ENCODE peak calls at places on chromosomes 3 and 15, in ten cellular contexts. J, N, G, I, V, E, Y, X, Q and C are unnamed samples.

GRCh38 chr15:29124581-29125381 is 144.8 kb downstream of the NSMCE3 start:
- ATAC-seq in J (no peak), N (no peak), G (peak; percentile 87), I (no peak), V (no peak), E (no peak), Y (no peak), X (no peak), Q (no peak), C (no peak)

GRCh38 chr15:59352189-59352588 is 20.5 kb downstream of the MYO1E start:
- ATAC-seq in J (no peak), N (no peak), G (no peak), I (peak; percentile 69), V (no peak), E (no peak), Y (peak; percentile 33), X (no peak), Q (no peak), C (no peak)

GRCh38 chr3:19934098-19934566 is at the start of gene EFHB:
- ATAC-seq in J (no peak), N (no peak), G (peak; percentile 87), I (peak; percentile 52), V (no peak), E (peak; percentile 40), Y (no peak), X (no peak), Q (peak; percentile 28), C (no peak)

GRCh38 chr3:126295407-126295939 is 61.7 kb downstream of the KLF15 start:
- ATAC-seq in J (no peak), N (no peak), G (no peak), I (no peak), V (no peak), E (no peak), Y (no peak), X (no peak), Q (no peak), C (no peak)

GRCh38 chr3:129122697-129123055 is 1.1 kb upstream of the RAB43 start:
- ATAC-seq in J (no peak), N (no peak), G (no peak), I (no peak), V (no peak), E (no peak), Y (no peak), X (peak; percentile 0), Q (no peak), C (no peak)

GRCh38 chr15:70147178-70147760 is 49.6 kb upstream of the TLE3 start:
- ATAC-seq in J (no peak), N (no peak), G (no peak), I (no peak), V (no peak), E (no peak), Y (no peak), X (no peak), Q (no peak), C (no peak)

GRCh38 chr3:119795849-119796248 is 13.9 kb downstream of the NR1I2 start:
- ATAC-seq in J (no peak), N (no peak), G (no peak), I (no peak), V (no peak), E (no peak), Y (no peak), X (no peak), Q (peak; percentile 77), C (no peak)

GRCh38 chr3:38354588-38355344 is 8.2 kb downstream of the XYLB start:
- ATAC-seq in J (no peak), N (no peak), G (no peak), I (no peak), V (no peak), E (no peak), Y (no peak), X (no peak), Q (no peak), C (no peak)

GRCh38 chr15:31870336-31871158 is 159.8 kb upstream of the CHRNA7 start:
- ATAC-seq in J (peak; percentile 98), N (peak; percentile 87), G (peak; percentile 91), I (peak; percentile 97), V (peak; percentile 98), E (peak; percentile 92), Y (peak; percentile 98), X (peak; percentile 98), Q (peak; percentile 93), C (peak; percentile 94)

DNA sequence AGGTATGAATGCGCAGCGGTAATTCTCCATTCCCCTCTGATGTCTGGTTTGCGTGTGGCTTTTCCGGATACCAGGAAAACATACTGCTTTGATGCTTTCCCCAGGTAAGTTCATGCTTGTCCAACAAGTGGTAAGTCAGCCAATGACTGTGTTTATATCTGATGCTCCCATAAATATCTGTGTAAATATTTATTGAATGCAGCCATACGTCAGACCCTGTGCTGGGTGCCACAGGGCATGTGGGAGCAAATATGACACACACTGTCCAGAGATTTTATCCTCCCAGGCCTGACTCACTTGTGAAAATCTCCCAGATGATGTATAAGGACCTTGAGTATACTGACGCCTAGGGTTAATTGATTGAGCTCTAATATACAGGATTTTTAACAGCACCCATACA is 29.6 kb upstream of the CEMIP start:
- ATAC-seq in J (no peak), N (no peak), G (no peak), I (no peak), V (peak; percentile 57), E (no peak), Y (no peak), X (no peak), Q (no peak), C (no peak)
- H3K4me1 ChIP-seq in J (no peaks in the 10 kb centered on the region), N (no peaks in the 10 kb centered on the region), G (no peaks in the 10 kb centered on the region), I (peaks cover 26% of the 10 kb centered on the region), V (peaks cover 3% of the 10 kb centered on the region), E (no peaks in the 10 kb centered on the region), Y (no peaks in the 10 kb centered on the region), X (no peaks in the 10 kb centered on the region), Q (no peaks in the 10 kb centered on the region), C (peaks cover 14% of the 10 kb centered on the region)

GRCh38 chr3:188294823-188295487 is 141.0 kb downstream of the LPP start:
- ATAC-seq in J (peak; percentile 84), N (no peak), G (peak; percentile 84), I (peak; percentile 77), V (peak; percentile 92), E (peak; percentile 68), Y (peak; percentile 96), X (peak; percentile 80), Q (peak; percentile 68), C (peak; percentile 70)
- H3K4me3 ChIP-seq in J (no peak overlapping the region), N (no peak overlapping the region), G (peak overlapping the region; percentile 1), I (no peak overlapping the region), V (no peak overlapping the region), E (no peak overlapping the region), Y (peak overlapping the region; percentile 46), X (no peak overlapping the region), Q (no peak overlapping the region), C (no peak overlapping the region)

DNA sequence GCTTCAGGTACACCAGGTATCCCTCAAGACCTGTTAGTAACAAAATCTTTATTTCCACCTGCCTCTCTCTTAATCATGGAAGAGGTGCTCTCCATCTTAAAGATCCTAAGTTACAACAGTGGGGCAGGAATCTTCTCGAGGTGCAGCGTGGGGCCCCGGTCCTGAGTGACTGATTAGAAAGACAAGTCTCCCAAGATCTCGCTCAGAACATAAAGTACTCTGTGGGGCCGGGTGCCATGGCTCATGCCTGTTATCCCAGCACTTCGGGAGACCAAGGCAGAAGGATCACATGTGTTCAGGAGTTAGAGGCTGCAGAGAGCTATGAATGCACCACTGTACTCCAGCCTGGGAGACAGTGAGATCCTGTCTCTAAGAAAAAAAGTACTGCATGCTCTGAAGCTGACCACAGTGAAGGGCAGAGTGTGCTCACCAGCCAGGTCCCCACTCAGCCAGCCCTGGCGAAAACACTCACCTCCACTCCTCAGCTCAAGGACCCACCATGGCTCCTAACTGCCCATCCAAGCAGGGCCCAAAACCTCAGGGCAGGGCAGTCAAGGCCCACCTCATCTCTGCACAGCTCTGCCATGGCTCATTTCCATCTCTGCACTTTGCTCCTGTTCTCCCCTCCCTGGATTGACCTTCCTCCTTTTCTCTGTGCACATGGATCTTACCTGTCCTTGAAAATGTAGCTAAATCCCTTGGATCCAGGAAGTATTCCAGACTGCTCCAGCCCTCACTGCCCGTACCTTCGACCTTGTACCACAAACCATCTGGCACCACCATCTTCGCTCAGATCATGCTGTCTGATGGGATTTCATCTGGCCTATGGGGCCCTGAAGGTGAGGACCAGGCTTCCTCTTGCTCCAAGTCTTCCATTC is 7.1 kb downstream of the SEMA7A start:
- ATAC-seq in J (no peak), N (no peak), G (no peak), I (no peak), V (no peak), E (no peak), Y (no peak), X (no peak), Q (no peak), C (no peak)
- H3K4me1 ChIP-seq in J (no peaks in the 10 kb centered on the region), N (no peaks in the 10 kb centered on the region), G (peaks cover 47% of the 10 kb centered on the region), I (peaks cover 17% of the 10 kb centered on the region), V (peaks cover 37% of the 10 kb centered on the region), E (no peaks in the 10 kb centered on the region), Y (no peaks in the 10 kb centered on the region), X (peaks cover 3% of the 10 kb centered on the region), Q (no peaks in the 10 kb centered on the region), C (no peaks in the 10 kb centered on the region)

GRCh38 chr3:36744770-36745169 is 19.6 kb downstream of the DCLK3 start:
- ATAC-seq in J (no peak), N (no peak), G (no peak), I (no peak), V (no peak), E (no peak), Y (no peak), X (no peak), Q (no peak), C (no peak)
- H3K4me3 ChIP-seq in J (no peak overlapping the region), N (no peak overlapping the region), G (no peak overlapping the region), I (no peak overlapping the region), V (no peak overlapping the region), E (no peak overlapping the region), Y (no peak overlapping the region), X (no peak overlapping the region), Q (no peak overlapping the region), C (no peak overlapping the region)

GRCh38 chr15:89108865-89109660 is 20.8 kb downstream of the ABHD2 start:
- ATAC-seq in J (no peak), N (no peak), G (no peak), I (no peak), V (no peak), E (no peak), Y (no peak), X (no peak), Q (no peak), C (no peak)
- H3K4me1 ChIP-seq in J (peaks cover 35% of the 10 kb centered on the region), N (peaks cover 9% of the 10 kb centered on the region), G (peaks cover 34% of the 10 kb centered on the region), I (peaks cover 42% of the 10 kb centered on the region), V (peaks cover 30% of the 10 kb centered on the region), E (peaks cover 73% of the 10 kb centered on the region), Y (peaks cover 78% of the 10 kb centered on the region), X (peaks cover 21% of the 10 kb centered on the region), Q (peaks cover 7% of the 10 kb centered on the region), C (peaks cover 26% of the 10 kb centered on the region)

GRCh38 chr3:57127849-57128566 is 37.1 kb downstream of the IL17RD start:
- ATAC-seq in J (no peak), N (no peak), G (no peak), I (no peak), V (no peak), E (no peak), Y (no peak), X (peak; percentile 50), Q (no peak), C (peak; percentile 61)
- H3K4me3 ChIP-seq in J (no peak overlapping the region), N (no peak overlapping the region), G (no peak overlapping the region), I (no peak overlapping the region), V (no peak overlapping the region), E (no peak overlapping the region), Y (no peak overlapping the region), X (no peak overlapping the region), Q (no peak overlapping the region), C (peak overlapping the region; percentile 12)

GRCh38 chr3:187808466-187809291 is 63.4 kb upstream of the BCL6 start:
- ATAC-seq in J (no peak), N (no peak), G (no peak), I (peak; percentile 79), V (no peak), E (peak; percentile 64), Y (no peak), X (peak; percentile 49), Q (peak; percentile 72), C (no peak)
- H3K4me1 ChIP-seq in J (peaks cover 2% of the 10 kb centered on the region), N (no peaks in the 10 kb centered on the region), G (no peaks in the 10 kb centered on the region), I (no peaks in the 10 kb centered on the region), V (peaks cover 5% of the 10 kb centered on the region), E (peaks cover 28% of the 10 kb centered on the region), Y (no peaks in the 10 kb centered on the region), X (peaks cover 5% of the 10 kb centered on the region), Q (peaks cover 11% of the 10 kb centered on the region), C (no peaks in the 10 kb centered on the region)

GRCh38 chr15:61038387-61038786 is 190.7 kb downstream of the RORA start:
- ATAC-seq in J (no peak), N (no peak), G (no peak), I (no peak), V (no peak), E (no peak), Y (no peak), X (peak; percentile 34), Q (peak; percentile 63), C (peak; percentile 37)
- H3K4me3 ChIP-seq in J (no peak overlapping the region), N (no peak overlapping the region), G (no peak overlapping the region), I (no peak overlapping the region), V (no peak overlapping the region), E (no peak overlapping the region), Y (no peak overlapping the region), X (no peak overlapping the region), Q (no peak overlapping the region), C (no peak overlapping the region)